ENCODE peak calls at places on chromosomes 6 and 20, in six cellular contexts. One of them, this sample, is unnamed.

GRCh38 chr20:38123021-38123587 is 42.0 kb downstream of the TGM2 start:
- DNase-seq in SJSA1: peak; percentile 57
- DNase-seq in activated CD4-positive, alpha-beta T cell treated with anti-CD3 and anti-CD28 coated beads, Interleukin-2, amount 50 U/mL, for 1 hour: no peak
- DNase-seq in activated T-cell treated with anti-CD3 and anti-CD28 coated beads, Interleukin-2, amount 50 U/mL, for 72 hours: no peak
- DNase-seq in T1000: no peak
- DNase-seq in HFF-Myc: no peak
- DNase-seq in this sample: peak; percentile 62

GRCh38 chr6:160198577-160199211 is 59.9 kb downstream of the SLC22A2 start:
- DNase-seq in HFF-Myc: no peak
- DNase-seq in activated T-cell treated with anti-CD3 and anti-CD28 coated beads, Interleukin-2, amount 50 U/mL, for 72 hours: no peak
- DNase-seq in T1000: no peak
- DNase-seq in SJSA1: no peak
- DNase-seq in activated CD4-positive, alpha-beta T cell treated with anti-CD3 and anti-CD28 coated beads, Interleukin-2, amount 50 U/mL, for 1 hour: no peak
- DNase-seq in this sample: no peak

GRCh38 chr6:136550330-136551071 is at the start of gene MAP7:
- DNase-seq in HFF-Myc: no peak
- DNase-seq in SJSA1: no peak
- DNase-seq in activated CD4-positive, alpha-beta T cell treated with anti-CD3 and anti-CD28 coated beads, Interleukin-2, amount 50 U/mL, for 1 hour: peak; percentile 63
- DNase-seq in activated T-cell treated with anti-CD3 and anti-CD28 coated beads, Interleukin-2, amount 50 U/mL, for 72 hours: peak; percentile 73
- DNase-seq in T1000: peak; percentile 25
- DNase-seq in this sample: peak; percentile 95

GRCh38 chr20:36543187-36544133 is 2.1 kb downstream of the MYL9 start:
- DNase-seq in activated CD4-positive, alpha-beta T cell treated with anti-CD3 and anti-CD28 coated beads, Interleukin-2, amount 50 U/mL, for 1 hour: no peak
- DNase-seq in T1000: peak; percentile 30
- DNase-seq in HFF-Myc: no peak
- DNase-seq in activated T-cell treated with anti-CD3 and anti-CD28 coated beads, Interleukin-2, amount 50 U/mL, for 72 hours: no peak
- DNase-seq in SJSA1: no peak
- DNase-seq in this sample: no peak

GRCh38 chr6:53465732-53466131 is 79.2 kb downstream of the GCLC start:
- DNase-seq in activated T-cell treated with anti-CD3 and anti-CD28 coated beads, Interleukin-2, amount 50 U/mL, for 72 hours: no peak
- DNase-seq in T1000: no peak
- DNase-seq in HFF-Myc: no peak
- DNase-seq in SJSA1: no peak
- DNase-seq in activated CD4-positive, alpha-beta T cell treated with anti-CD3 and anti-CD28 coated beads, Interleukin-2, amount 50 U/mL, for 1 hour: no peak
- DNase-seq in this sample: no peak

GRCh38 chr20:61561111-61561830 is 309.2 kb downstream of the CDH4 start:
- DNase-seq in SJSA1: no peak
- DNase-seq in HFF-Myc: no peak
- DNase-seq in activated T-cell treated with anti-CD3 and anti-CD28 coated beads, Interleukin-2, amount 50 U/mL, for 72 hours: no peak
- DNase-seq in activated CD4-positive, alpha-beta T cell treated with anti-CD3 and anti-CD28 coated beads, Interleukin-2, amount 50 U/mL, for 1 hour: no peak
- DNase-seq in T1000: no peak
- DNase-seq in this sample: no peak

GRCh38 chr6:26029570-26029856 is 57.7 kb upstream of the HFE start:
- DNase-seq in activated T-cell treated with anti-CD3 and anti-CD28 coated beads, Interleukin-2, amount 50 U/mL, for 72 hours: no peak
- DNase-seq in SJSA1: no peak
- DNase-seq in HFF-Myc: no peak
- DNase-seq in activated CD4-positive, alpha-beta T cell treated with anti-CD3 and anti-CD28 coated beads, Interleukin-2, amount 50 U/mL, for 1 hour: no peak
- DNase-seq in T1000: no peak
- DNase-seq in this sample: no peak

GRCh38 chr6:147065786-147066185 is 138.4 kb upstream of the STXBP5 start:
- DNase-seq in HFF-Myc: no peak
- DNase-seq in activated T-cell treated with anti-CD3 and anti-CD28 coated beads, Interleukin-2, amount 50 U/mL, for 72 hours: no peak
- DNase-seq in T1000: no peak
- DNase-seq in SJSA1: no peak
- DNase-seq in activated CD4-positive, alpha-beta T cell treated with anti-CD3 and anti-CD28 coated beads, Interleukin-2, amount 50 U/mL, for 1 hour: no peak
- DNase-seq in this sample: no peak

GRCh38 chr20:6595704-6596103 is 171.8 kb upstream of the BMP2 start:
- DNase-seq in activated T-cell treated with anti-CD3 and anti-CD28 coated beads, Interleukin-2, amount 50 U/mL, for 72 hours: no peak
- DNase-seq in T1000: no peak
- DNase-seq in SJSA1: no peak
- DNase-seq in activated CD4-positive, alpha-beta T cell treated with anti-CD3 and anti-CD28 coated beads, Interleukin-2, amount 50 U/mL, for 1 hour: no peak
- DNase-seq in HFF-Myc: no peak
- DNase-seq in this sample: no peak

GRCh38 chr6:37125779-37126553 is 44.0 kb upstream of the PIM1 start:
- DNase-seq in SJSA1: peak; percentile 79
- DNase-seq in activated CD4-positive, alpha-beta T cell treated with anti-CD3 and anti-CD28 coated beads, Interleukin-2, amount 50 U/mL, for 1 hour: no peak
- DNase-seq in activated T-cell treated with anti-CD3 and anti-CD28 coated beads, Interleukin-2, amount 50 U/mL, for 72 hours: no peak
- DNase-seq in T1000: no peak
- DNase-seq in HFF-Myc: no peak
- DNase-seq in this sample: peak; percentile 71

GRCh38 chr20:59002874-59003399 is 4.1 kb downstream of the CTSZ start:
- DNase-seq in SJSA1: no peak
- DNase-seq in HFF-Myc: no peak
- DNase-seq in activated T-cell treated with anti-CD3 and anti-CD28 coated beads, Interleukin-2, amount 50 U/mL, for 72 hours: no peak
- DNase-seq in activated CD4-positive, alpha-beta T cell treated with anti-CD3 and anti-CD28 coated beads, Interleukin-2, amount 50 U/mL, for 1 hour: no peak
- DNase-seq in T1000: no peak
- DNase-seq in this sample: no peak

This sample was measured in PC-9.